ENCODE peak calls at places on chromosomes 13 and 19, in nine cellular contexts. One of them, this sample, is unnamed.

GRCh38 chr19:11597202-11598102 is at the start of gene ZNF627:
- DNase-seq in K562: peak; percentile 99
- DNase-seq in stomach: peak; percentile 100
- DNase-seq in body of pancreas: peak; percentile 100
- DNase-seq in uterus: peak; percentile 99
- DNase-seq in IMR-90: peak; percentile 98
- DNase-seq in A549: peak; percentile 94
- DNase-seq in heart right ventricle: peak; percentile 98
- DNase-seq in NT2/D1: peak; percentile 98
- DNase-seq in this sample: peak; percentile 99

GRCh38 chr19:1094655-1094977 is 559 bp downstream of the POLR2E start:
- DNase-seq in body of pancreas: no peak
- DNase-seq in IMR-90: no peak
- DNase-seq in heart right ventricle: no peak
- DNase-seq in NT2/D1: no peak
- DNase-seq in K562: no peak
- DNase-seq in uterus: no peak
- DNase-seq in A549: no peak
- DNase-seq in stomach: no peak
- DNase-seq in this sample: no peak

GRCh38 chr19:35725216-35725861 is 7.5 kb downstream of the KMT2B start:
- DNase-seq in stomach: no peak
- DNase-seq in K562: no peak
- DNase-seq in body of pancreas: no peak
- DNase-seq in NT2/D1: no peak
- DNase-seq in uterus: no peak
- DNase-seq in heart right ventricle: no peak
- DNase-seq in A549: no peak
- DNase-seq in IMR-90: no peak
- DNase-seq in this sample: no peak

GRCh38 chr13:79407349-79407979 is 1.4 kb upstream of the RBM26 start:
- DNase-seq in stomach: no peak
- DNase-seq in body of pancreas: no peak
- DNase-seq in heart right ventricle: no peak
- DNase-seq in A549: no peak
- DNase-seq in uterus: no peak
- DNase-seq in K562: no peak
- DNase-seq in NT2/D1: no peak
- DNase-seq in IMR-90: no peak
- DNase-seq in this sample: no peak

GRCh38 chr13:49418206-49418605 is 25.7 kb downstream of the CAB39L start:
- DNase-seq in body of pancreas: no peak
- DNase-seq in stomach: no peak
- DNase-seq in heart right ventricle: no peak
- DNase-seq in A549: no peak
- DNase-seq in NT2/D1: no peak
- DNase-seq in uterus: no peak
- DNase-seq in IMR-90: no peak
- DNase-seq in K562: no peak
- DNase-seq in this sample: peak; percentile 75

GRCh38 chr19:53511933-53512374 is 26.0 kb upstream of the ZNF331 start:
- DNase-seq in NT2/D1: peak; percentile 63
- DNase-seq in stomach: peak; percentile 64
- DNase-seq in K562: peak; percentile 60
- DNase-seq in heart right ventricle: peak; percentile 45
- DNase-seq in body of pancreas: peak; percentile 64
- DNase-seq in A549: no peak
- DNase-seq in uterus: peak; percentile 65
- DNase-seq in IMR-90: peak; percentile 65
- DNase-seq in this sample: peak; percentile 59

GRCh38 chr19:7004313-7004931 is 16.8 kb downstream of the MBD3L2B start:
- DNase-seq in IMR-90: peak; percentile 18
- DNase-seq in stomach: no peak
- DNase-seq in K562: peak; percentile 23
- DNase-seq in body of pancreas: no peak
- DNase-seq in uterus: no peak
- DNase-seq in A549: peak; percentile 29
- DNase-seq in NT2/D1: peak; percentile 8
- DNase-seq in heart right ventricle: no peak
- DNase-seq in this sample: no peak

GRCh38 chr19:43618921-43619261 is 538 bp downstream of the ZNF428 start:
- DNase-seq in heart right ventricle: no peak
- DNase-seq in uterus: no peak
- DNase-seq in body of pancreas: no peak
- DNase-seq in A549: peak; percentile 53
- DNase-seq in IMR-90: peak; percentile 8
- DNase-seq in NT2/D1: no peak
- DNase-seq in K562: peak; percentile 77
- DNase-seq in stomach: no peak
- DNase-seq in this sample: peak; percentile 80

GRCh38 chr19:1130801-1131717 is 27.3 kb downstream of the GPX4 start:
- DNase-seq in IMR-90: no peak
- DNase-seq in K562: no peak
- DNase-seq in heart right ventricle: no peak
- DNase-seq in stomach: peak; percentile 46
- DNase-seq in uterus: peak; percentile 26
- DNase-seq in NT2/D1: no peak
- DNase-seq in body of pancreas: no peak
- DNase-seq in A549: no peak
- DNase-seq in this sample: peak; percentile 41

GRCh38 chr19:37966211-37967072 is 59.4 kb downstream of the SIPA1L3 start:
- DNase-seq in A549: no peak
- DNase-seq in K562: no peak
- DNase-seq in stomach: no peak
- DNase-seq in NT2/D1: no peak
- DNase-seq in uterus: no peak
- DNase-seq in IMR-90: peak; percentile 39
- DNase-seq in body of pancreas: no peak
- DNase-seq in heart right ventricle: no peak
- DNase-seq in this sample: no peak

GRCh38 chr19:46635920-46636761 is at the start of gene GNG8:
- DNase-seq in uterus: no peak
- DNase-seq in K562: peak; percentile 66
- DNase-seq in NT2/D1: no peak
- DNase-seq in body of pancreas: no peak
- DNase-seq in stomach: no peak
- DNase-seq in A549: no peak
- DNase-seq in heart right ventricle: no peak
- DNase-seq in IMR-90: no peak
- DNase-seq in this sample: no peak

GRCh38 chr13:114324334-114324733 is 10.0 kb downstream of the CHAMP1 start:
- DNase-seq in uterus: no peak
- DNase-seq in body of pancreas: no peak
- DNase-seq in stomach: no peak
- DNase-seq in IMR-90: no peak
- DNase-seq in K562: no peak
- DNase-seq in A549: no peak
- DNase-seq in NT2/D1: no peak
- DNase-seq in heart right ventricle: no peak
- DNase-seq in this sample: no peak

GRCh38 chr13:27728271-27728670 is 64.0 kb upstream of the GSX1 start:
- DNase-seq in A549: no peak
- DNase-seq in uterus: no peak
- DNase-seq in IMR-90: no peak
- DNase-seq in body of pancreas: no peak
- DNase-seq in K562: no peak
- DNase-seq in heart right ventricle: no peak
- DNase-seq in NT2/D1: no peak
- DNase-seq in stomach: no peak
- DNase-seq in this sample: no peak

GRCh38 chr13:111382411-111382810 is 62.0 kb downstream of the TEX29 start:
- DNase-seq in IMR-90: no peak
- DNase-seq in A549: no peak
- DNase-seq in heart right ventricle: no peak
- DNase-seq in stomach: peak; percentile 9
- DNase-seq in body of pancreas: no peak
- DNase-seq in uterus: no peak
- DNase-seq in NT2/D1: no peak
- DNase-seq in K562: no peak
- DNase-seq in this sample: no peak

GRCh38 chr13:85313761-85314503 is 485.3 kb downstream of the SLITRK6 start:
- DNase-seq in A549: peak; percentile 0
- DNase-seq in heart right ventricle: no peak
- DNase-seq in K562: no peak
- DNase-seq in stomach: no peak
- DNase-seq in NT2/D1: no peak
- DNase-seq in IMR-90: peak; percentile 46
- DNase-seq in body of pancreas: no peak
- DNase-seq in uterus: no peak
- DNase-seq in this sample: no peak

GRCh38 chr19:40417714-40417996 is 4.5 kb upstream of the PRX start:
- DNase-seq in NT2/D1: no peak
- DNase-seq in A549: no peak
- DNase-seq in K562: no peak
- DNase-seq in body of pancreas: no peak
- DNase-seq in uterus: no peak
- DNase-seq in stomach: no peak
- DNase-seq in IMR-90: no peak
- DNase-seq in heart right ventricle: no peak
- DNase-seq in this sample: no peak
- H3K4me1 ChIP-seq in NT2/D1: peaks cover 3% of the 10 kb centered on the region
- H3K4me1 ChIP-seq in A549: peaks cover 21% of the 10 kb centered on the region
- H3K4me1 ChIP-seq in K562: peaks cover 54% of the 10 kb centered on the region
- H3K4me1 ChIP-seq in body of pancreas: peaks cover 9% of the 10 kb centered on the region
- H3K4me1 ChIP-seq in uterus: no peaks in the 10 kb centered on the region
- H3K4me1 ChIP-seq in stomach: peaks cover 32% of the 10 kb centered on the region
- H3K4me1 ChIP-seq in IMR-90: peaks cover 9% of the 10 kb centered on the region
- H3K4me1 ChIP-seq in heart right ventricle: peaks cover 46% of the 10 kb centered on the region
- H3K4me1 ChIP-seq in this sample: peaks cover 24% of the 10 kb centered on the region

GRCh38 chr19:41376998-41377365 is 649 bp downstream of the TMEM91 start:
- DNase-seq in K562: no peak
- DNase-seq in NT2/D1: no peak
- DNase-seq in body of pancreas: no peak
- DNase-seq in IMR-90: no peak
- DNase-seq in stomach: no peak
- DNase-seq in A549: no peak
- DNase-seq in uterus: no peak
- DNase-seq in heart right ventricle: no peak
- DNase-seq in this sample: no peak
- H3K4me3 ChIP-seq in K562: no peak overlapping the region
- H3K4me3 ChIP-seq in NT2/D1: peak overlapping the region; percentile 51
- H3K4me3 ChIP-seq in body of pancreas: peak overlapping the region; percentile 32
- H3K4me3 ChIP-seq in IMR-90: peak overlapping the region; percentile 75
- H3K4me3 ChIP-seq in stomach: peak overlapping the region; percentile 61
- H3K4me3 ChIP-seq in A549: peak overlapping the region; percentile 44
- H3K4me3 ChIP-seq in uterus: peak overlapping the region; percentile 56
- H3K4me3 ChIP-seq in heart right ventricle: peak overlapping the region; percentile 71
- H3K4me3 ChIP-seq in this sample: no peak overlapping the region

GRCh38 chr13:94323746-94324408 is 155.6 kb downstream of the DCT start:
- DNase-seq in body of pancreas: no peak
- DNase-seq in uterus: no peak
- DNase-seq in IMR-90: no peak
- DNase-seq in heart right ventricle: no peak
- DNase-seq in K562: no peak
- DNase-seq in NT2/D1: no peak
- DNase-seq in stomach: no peak
- DNase-seq in A549: no peak
- DNase-seq in this sample: peak; percentile 32

GRCh38 chr13:94325660-94326059 is 153.8 kb downstream of the DCT start:
- DNase-seq in IMR-90: peak; percentile 17
- DNase-seq in heart right ventricle: no peak
- DNase-seq in K562: no peak
- DNase-seq in A549: no peak
- DNase-seq in body of pancreas: no peak
- DNase-seq in uterus: no peak
- DNase-seq in stomach: no peak
- DNase-seq in NT2/D1: no peak
- DNase-seq in this sample: no peak

GRCh38 chr13:94325148-94325528 is 154.3 kb downstream of the DCT start:
- DNase-seq in heart right ventricle: no peak
- DNase-seq in K562: no peak
- DNase-seq in A549: no peak
- DNase-seq in NT2/D1: no peak
- DNase-seq in uterus: no peak
- DNase-seq in IMR-90: no peak
- DNase-seq in body of pancreas: no peak
- DNase-seq in stomach: no peak
- DNase-seq in this sample: no peak

GRCh38 chr13:94322925-94323324 is 156.6 kb downstream of the DCT start:
- DNase-seq in A549: no peak
- DNase-seq in body of pancreas: no peak
- DNase-seq in NT2/D1: no peak
- DNase-seq in stomach: no peak
- DNase-seq in heart right ventricle: no peak
- DNase-seq in IMR-90: no peak
- DNase-seq in K562: no peak
- DNase-seq in uterus: no peak
- DNase-seq in this sample: no peak

GRCh38 chr13:94324409-94325147 is 154.9 kb downstream of the DCT start:
- DNase-seq in heart right ventricle: no peak
- DNase-seq in K562: no peak
- DNase-seq in uterus: no peak
- DNase-seq in stomach: no peak
- DNase-seq in A549: no peak
- DNase-seq in NT2/D1: no peak
- DNase-seq in body of pancreas: no peak
- DNase-seq in IMR-90: no peak
- DNase-seq in this sample: no peak
- H3K4me1 ChIP-seq in heart right ventricle: peaks cover 47% of the 10 kb centered on the region
- H3K4me1 ChIP-seq in K562: no peaks in the 10 kb centered on the region
- H3K4me1 ChIP-seq in uterus: no peaks in the 10 kb centered on the region
- H3K4me1 ChIP-seq in stomach: no peaks in the 10 kb centered on the region
- H3K4me1 ChIP-seq in A549: peaks cover 7% of the 10 kb centered on the region
- H3K4me1 ChIP-seq in NT2/D1: no peaks in the 10 kb centered on the region
- H3K4me1 ChIP-seq in body of pancreas: peaks cover 2% of the 10 kb centered on the region
- H3K4me1 ChIP-seq in IMR-90: peaks cover 19% of the 10 kb centered on the region
- H3K4me1 ChIP-seq in this sample: peaks cover 22% of the 10 kb centered on the region

GRCh38 chr19:16206637-16207036 is 8.9 kb downstream of the AP1M1 start:
- DNase-seq in A549: no peak
- DNase-seq in heart right ventricle: no peak
- DNase-seq in K562: no peak
- DNase-seq in body of pancreas: no peak
- DNase-seq in stomach: no peak
- DNase-seq in NT2/D1: no peak
- DNase-seq in IMR-90: no peak
- DNase-seq in uterus: no peak
- DNase-seq in this sample: no peak

GRCh38 chr19:16208064-16208759 is 10.5 kb downstream of the AP1M1 start:
- DNase-seq in body of pancreas: no peak
- DNase-seq in stomach: no peak
- DNase-seq in heart right ventricle: no peak
- DNase-seq in A549: no peak
- DNase-seq in IMR-90: no peak
- DNase-seq in K562: no peak
- DNase-seq in uterus: no peak
- DNase-seq in NT2/D1: no peak
- DNase-seq in this sample: no peak

GRCh38 chr19:16207063-16207462 is 9.4 kb downstream of the AP1M1 start:
- DNase-seq in body of pancreas: no peak
- DNase-seq in K562: no peak
- DNase-seq in stomach: no peak
- DNase-seq in heart right ventricle: no peak
- DNase-seq in A549: no peak
- DNase-seq in IMR-90: no peak
- DNase-seq in uterus: no peak
- DNase-seq in NT2/D1: no peak
- DNase-seq in this sample: no peak

GRCh38 chr19:16208847-16209246 is 11.1 kb downstream of the AP1M1 start:
- DNase-seq in stomach: no peak
- DNase-seq in A549: no peak
- DNase-seq in heart right ventricle: no peak
- DNase-seq in K562: no peak
- DNase-seq in body of pancreas: no peak
- DNase-seq in uterus: no peak
- DNase-seq in IMR-90: no peak
- DNase-seq in NT2/D1: no peak
- DNase-seq in this sample: no peak

GRCh38 chr19:16207490-16208025 is 9.8 kb downstream of the AP1M1 start:
- DNase-seq in uterus: no peak
- DNase-seq in IMR-90: no peak
- DNase-seq in A549: no peak
- DNase-seq in body of pancreas: no peak
- DNase-seq in NT2/D1: no peak
- DNase-seq in K562: no peak
- DNase-seq in heart right ventricle: no peak
- DNase-seq in stomach: no peak
- DNase-seq in this sample: no peak
- H3K4me3 ChIP-seq in uterus: no peak overlapping the region
- H3K4me3 ChIP-seq in IMR-90: no peak overlapping the region
- H3K4me3 ChIP-seq in A549: no peak overlapping the region
- H3K4me3 ChIP-seq in body of pancreas: no peak overlapping the region
- H3K4me3 ChIP-seq in NT2/D1: no peak overlapping the region
- H3K4me3 ChIP-seq in K562: no peak overlapping the region
- H3K4me3 ChIP-seq in heart right ventricle: no peak overlapping the region
- H3K4me3 ChIP-seq in stomach: no peak overlapping the region
- H3K4me3 ChIP-seq in this sample: no peak overlapping the region